ENCODE peak calls at places on chromosome 10, in ten cellular contexts. R is body of pancreas, K is PC-3, D is heart right ventricle, B is left ventricle myocardium inferior, G is adipocyte, E is cardiac fibroblast, M is GM06990, W is WERI-Rb-1, J is hepatocyte. N is an unnamed sample.

GRCh38 chr10:79413196-79413595 is 32.2 kb downstream of the ZCCHC24 start:
- DNase-seq in R (no peak), K (peak), D (peak), B (peak), G (no peak), E (peak), M (no peak), W (peak), J (no peak), N (no peak)

GRCh38 chr10:20767028-20767427 is 130.1 kb downstream of the NEBL start:
- DNase-seq in R (no peak), K (peak), D (no peak), B (no peak), G (no peak), E (peak), M (no peak), W (no peak), J (no peak), N (no peak)

GRCh38 chr10:13555884-13556529 is 27.2 kb upstream of the BEND7 start:
- DNase-seq in R (peak), K (no peak), D (no peak), B (no peak), G (no peak), E (no peak), M (no peak), W (no peak), J (no peak), N (no peak)

GRCh38 chr10:3273966-3274365 is 101.4 kb upstream of the PITRM1 start:
- DNase-seq in R (no peak), K (no peak), D (no peak), B (no peak), G (no peak), E (no peak), M (no peak), W (no peak), J (no peak), N (no peak)

GRCh38 chr10:101566333-101567164 is 21.5 kb downstream of the POLL start:
- DNase-seq in R (no peak), K (peak), D (no peak), B (no peak), G (peak), E (no peak), M (peak), W (peak), J (no peak), N (peak)

GRCh38 chr10:27600915-27601314 is 96.8 kb downstream of the RAB18 start:
- DNase-seq in R (no peak), K (no peak), D (no peak), B (no peak), G (no peak), E (no peak), M (no peak), W (peak), J (no peak), N (no peak)

GRCh38 chr10:25530306-25530705 is 355.5 kb downstream of the GPR158 start:
- DNase-seq in R (peak), K (no peak), D (no peak), B (no peak), G (no peak), E (no peak), M (no peak), W (peak), J (no peak), N (no peak)

GRCh38 chr10:11553773-11554381 is 57.6 kb downstream of the USP6NL start:
- DNase-seq in R (no peak), K (no peak), D (no peak), B (no peak), G (no peak), E (no peak), M (peak), W (no peak), J (no peak), N (no peak)

GRCh38 chr10:24367688-24368087 is 158.8 kb downstream of the KIAA1217 start:
- DNase-seq in R (no peak), K (no peak), D (no peak), B (no peak), G (no peak), E (no peak), M (no peak), W (no peak), J (no peak), N (no peak)

GRCh38 chr10:132388901-132389630 is 7.9 kb upstream of the PWWP2B start:
- DNase-seq in R (peak), K (no peak), D (no peak), B (peak), G (no peak), E (no peak), M (no peak), W (peak), J (no peak), N (no peak)

GRCh38 chr10:100943508-100943907 is 25.8 kb upstream of the SEMA4G start:
- DNase-seq in R (no peak), K (no peak), D (no peak), B (no peak), G (no peak), E (no peak), M (no peak), W (no peak), J (no peak), N (no peak)

DNA sequence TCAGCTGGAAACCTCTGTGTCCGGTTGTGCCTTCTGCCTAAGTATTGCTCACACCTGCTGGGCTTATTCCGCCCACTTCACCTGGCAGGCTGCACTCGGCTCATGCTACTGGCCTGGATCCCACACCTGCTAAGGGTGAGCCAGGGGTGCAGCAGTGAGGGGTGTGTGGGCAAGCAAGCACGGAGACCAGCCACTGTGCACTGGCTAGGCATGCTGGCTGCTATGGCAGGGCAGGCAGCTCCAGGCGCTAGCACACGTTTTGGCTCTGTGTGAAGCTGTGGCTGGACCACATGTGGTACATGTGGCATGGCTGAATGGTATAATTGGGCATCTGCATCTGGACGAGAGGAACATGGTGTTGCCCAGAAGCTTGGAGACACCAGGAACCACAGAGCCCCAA is 940.7 kb downstream of the NRG3 start:
- DNase-seq in R (no peak), K (no peak), D (no peak), B (no peak), G (no peak), E (no peak), M (no peak), W (no peak), J (no peak), N (no peak)
- H3K4me3 ChIP-seq in R (no peak), K (no peak), D (no peak), B (no peak), G (no peak), E (no peak), M (no peak), W (no peak), J (no peak), N (no peak)

DNA sequence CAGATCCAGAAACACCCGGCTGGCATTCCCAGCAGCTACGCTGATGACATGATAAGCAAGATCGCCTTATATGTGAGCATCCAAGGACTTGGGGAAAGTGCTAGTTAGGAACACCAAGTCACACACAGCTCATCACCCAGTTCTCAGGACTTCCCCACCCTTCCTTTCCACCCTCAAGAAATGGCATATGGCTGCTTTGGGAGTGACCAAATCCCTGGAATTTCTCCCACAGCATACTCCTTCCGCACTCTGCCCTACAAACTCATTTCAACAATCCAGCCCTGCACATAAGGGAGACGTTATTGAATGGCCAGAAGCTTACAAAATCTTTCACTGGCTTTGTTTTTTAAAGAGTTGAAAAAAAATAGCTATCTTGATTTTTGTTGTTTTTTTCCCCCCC is 4.2 kb downstream of the ITIH5 start:
- DNase-seq in R (no peak), K (no peak), D (no peak), B (no peak), G (no peak), E (no peak), M (no peak), W (no peak), J (no peak), N (no peak)
- H3K4me3 ChIP-seq in R (no peak), K (no peak), D (no peak), B (no peak), G (peak), E (no peak), M (no peak), W (no peak), J (no peak), N (no peak)

GRCh38 chr10:120948889-120949382 is 97.8 kb downstream of the WDR11 start:
- DNase-seq in R (peak), K (peak), D (peak), B (peak), G (peak), E (peak), M (peak), W (peak), J (peak), N (peak)
- H3K4me3 ChIP-seq in R (no peak), K (peak), D (peak), B (peak), G (peak), E (peak), M (peak), W (no peak), J (no peak), N (peak)

GRCh38 chr10:71214641-71215160 is 2.3 kb downstream of the UNC5B start:
- DNase-seq in R (no peak), K (no peak), D (no peak), B (no peak), G (no peak), E (no peak), M (no peak), W (no peak), J (no peak), N (peak)
- H3K4me3 ChIP-seq in R (no peak), K (no peak), D (peak), B (peak), G (peak), E (peak), M (no peak), W (no peak), J (no peak), N (peak)

GRCh38 chr10:78384021-78384420 is 350.4 kb downstream of the RPS24 start:
- DNase-seq in R (no peak), K (no peak), D (no peak), B (no peak), G (no peak), E (no peak), M (no peak), W (no peak), J (no peak), N (no peak)
- H3K4me3 ChIP-seq in R (no peak), K (no peak), D (no peak), B (no peak), G (no peak), E (no peak), M (no peak), W (no peak), J (no peak), N (no peak)

GRCh38 chr10:60574388-60574787 is 184.7 kb upstream of the ANK3 start:
- DNase-seq in R (no peak), K (peak), D (no peak), B (no peak), G (no peak), E (no peak), M (no peak), W (no peak), J (no peak), N (no peak)

GRCh38 chr10:60573342-60573741 is 183.7 kb upstream of the ANK3 start:
- DNase-seq in R (no peak), K (no peak), D (no peak), B (no peak), G (peak), E (peak), M (peak), W (no peak), J (no peak), N (peak)

GRCh38 chr10:60570941-60571340 is 181.3 kb upstream of the ANK3 start:
- DNase-seq in R (no peak), K (peak), D (no peak), B (no peak), G (no peak), E (no peak), M (no peak), W (no peak), J (no peak), N (no peak)

GRCh38 chr10:60570272-60570865 is 180.7 kb upstream of the ANK3 start:
- DNase-seq in R (no peak), K (no peak), D (no peak), B (no peak), G (no peak), E (no peak), M (no peak), W (no peak), J (no peak), N (no peak)

DNA sequence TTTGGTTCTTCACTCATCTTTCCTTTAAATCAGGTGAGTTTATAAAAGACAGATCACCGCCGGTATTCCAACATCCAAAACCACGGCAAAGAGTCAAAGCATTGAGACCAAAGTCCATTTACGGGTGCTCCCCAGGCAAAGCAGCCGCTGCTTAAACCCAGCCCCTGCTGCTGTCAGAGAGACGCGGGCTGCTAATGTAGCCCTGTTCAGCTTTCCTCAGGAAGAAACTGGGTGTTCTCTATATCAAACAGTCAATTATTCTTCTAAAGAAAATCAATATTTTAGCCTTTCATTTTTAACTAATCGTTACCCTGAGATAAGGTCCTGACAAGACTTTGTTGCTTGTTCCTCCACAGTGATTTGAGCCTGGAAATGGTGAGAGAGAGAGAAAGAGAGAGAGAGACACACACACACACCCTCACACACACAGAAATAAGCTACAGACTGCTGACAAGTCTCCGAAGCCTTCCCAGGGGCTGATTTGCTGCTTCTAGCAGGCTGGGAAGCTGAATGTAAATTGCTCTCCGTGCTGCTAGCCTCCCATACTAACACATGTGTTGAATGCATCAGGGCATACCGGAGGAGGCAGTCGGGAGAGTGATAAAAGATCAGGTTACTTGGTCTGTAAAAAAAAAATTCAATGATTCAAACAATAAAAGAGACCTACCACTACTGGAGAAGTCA is 183.0 kb upstream of the ANK3 start:
- DNase-seq in R (peak), K (peak), D (peak), B (peak), G (peak), E (peak), M (no peak), W (no peak), J (peak), N (peak)
- H3K4me3 ChIP-seq in R (no peak), K (peak), D (peak), B (peak), G (peak), E (peak), M (no peak), W (no peak), J (peak), N (peak)

DNA sequence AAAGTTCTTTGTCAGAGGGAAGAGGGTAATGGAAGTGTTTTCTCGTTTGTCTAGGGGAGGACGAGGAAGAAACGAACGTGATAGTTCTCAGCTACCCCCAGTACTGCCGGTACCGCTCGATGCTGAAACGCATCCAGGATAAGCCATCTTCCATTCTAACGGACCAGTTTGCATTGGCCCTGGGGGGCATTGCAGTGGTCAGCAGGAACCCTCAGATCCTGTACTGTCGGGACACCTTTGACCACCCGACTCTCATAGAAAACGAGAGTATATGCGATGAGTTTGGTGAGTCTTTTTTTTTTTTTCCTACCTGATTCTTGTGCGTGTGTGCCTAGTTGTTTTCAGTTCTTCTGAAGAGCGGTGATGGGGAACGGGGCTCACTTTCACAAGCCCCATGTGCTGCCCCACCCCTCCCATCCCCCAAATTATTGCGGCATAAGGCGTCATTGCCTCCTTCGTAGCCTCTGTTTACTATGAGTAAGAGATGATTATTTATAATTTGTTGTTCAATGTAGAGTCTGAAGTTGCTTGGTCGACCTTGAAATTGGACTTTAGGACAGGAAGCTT is 98.6 kb downstream of the ARID5B start:
- DNase-seq in R (no peak), K (no peak), D (no peak), B (no peak), G (no peak), E (no peak), M (peak), W (no peak), J (no peak), N (no peak)
- H3K4me3 ChIP-seq in R (no peak), K (no peak), D (no peak), B (no peak), G (no peak), E (no peak), M (peak), W (no peak), J (no peak), N (no peak)

DNA sequence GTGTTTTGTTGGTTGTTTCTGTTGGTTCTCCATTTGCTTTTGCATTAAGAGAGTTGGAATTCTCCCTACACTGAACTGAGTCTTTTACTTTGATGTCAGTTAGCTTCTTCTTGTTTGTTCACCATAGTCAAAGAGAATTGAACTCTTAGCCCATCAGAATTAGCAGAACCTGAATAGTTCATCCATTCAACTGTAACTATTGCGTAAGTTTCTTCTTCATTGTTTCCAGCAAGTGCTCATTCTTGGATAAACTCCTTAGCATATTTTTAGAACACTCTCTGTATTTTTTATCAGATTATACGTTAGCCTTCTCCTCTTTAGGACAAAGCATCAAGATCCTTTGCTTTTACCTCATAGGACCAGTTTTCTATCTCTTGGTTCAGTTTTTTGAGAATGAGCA is 128.4 kb upstream of the RAB11FIP2 start:
- DNase-seq in R (no peak), K (no peak), D (no peak), B (no peak), G (no peak), E (no peak), M (no peak), W (no peak), J (no peak), N (no peak)
- H3K4me3 ChIP-seq in R (no peak), K (no peak), D (no peak), B (no peak), G (no peak), E (no peak), M (no peak), W (no peak), J (no peak), N (no peak)

GRCh38 chr10:112148314-112148713 is 35.3 kb downstream of the GPAM start:
- DNase-seq in R (no peak), K (no peak), D (no peak), B (no peak), G (no peak), E (no peak), M (no peak), W (no peak), J (no peak), N (no peak)

GRCh38 chr10:112151640-112152039 is 31.9 kb downstream of the GPAM start:
- DNase-seq in R (no peak), K (no peak), D (no peak), B (no peak), G (peak), E (no peak), M (no peak), W (no peak), J (no peak), N (no peak)

GRCh38 chr10:112141297-112141696 is 42.3 kb downstream of the GPAM start:
- DNase-seq in R (no peak), K (no peak), D (no peak), B (no peak), G (no peak), E (no peak), M (no peak), W (no peak), J (no peak), N (no peak)

GRCh38 chr10:112143420-112143819 is 40.1 kb downstream of the GPAM start:
- DNase-seq in R (no peak), K (no peak), D (no peak), B (no peak), G (no peak), E (no peak), M (no peak), W (no peak), J (no peak), N (no peak)

DNA sequence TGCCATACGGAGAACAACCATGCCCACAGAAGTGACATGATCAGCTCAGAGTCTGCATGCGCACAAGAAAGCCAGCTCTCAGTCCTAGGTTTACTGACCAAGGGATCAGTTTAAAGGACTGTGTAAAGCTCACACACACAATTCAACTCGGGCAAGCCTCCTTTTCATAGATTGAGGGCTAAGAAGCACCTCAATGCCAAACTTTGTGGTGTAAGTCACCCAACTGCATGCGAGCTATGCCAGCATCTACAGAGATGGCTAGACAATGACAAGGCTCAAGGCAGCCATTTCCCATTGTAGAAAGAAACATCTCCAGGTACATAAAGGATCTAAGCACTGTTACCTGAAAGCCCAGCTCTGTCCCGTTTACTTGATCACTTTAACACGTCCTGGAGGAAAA is 36.8 kb downstream of the GPAM start:
- DNase-seq in R (no peak), K (no peak), D (no peak), B (no peak), G (no peak), E (no peak), M (no peak), W (no peak), J (no peak), N (no peak)
- H3K4me3 ChIP-seq in R (no peak), K (no peak), D (no peak), B (no peak), G (no peak), E (no peak), M (no peak), W (no peak), J (no peak), N (no peak)